ENCODE peak calls at places on chromosomes 2 and 18, in five cellular contexts. N, W, X, K and S are unnamed samples.

GRCh38 chr2:181738074-181738473 is 57.8 kb upstream of the NEUROD1 start:
- DNase-seq in N (peak; percentile 18), K (peak; percentile 10), X (no peak), W (peak; percentile 30), S (no peak)

GRCh38 chr2:241762933-241763369 is 13.7 kb upstream of the GAL3ST2 start:
- DNase-seq in X (no peak), K (no peak), W (no peak), N (no peak), S (peak; percentile 60)

GRCh38 chr2:182210669-182211068 is 216.2 kb downstream of the PDE1A start:
- DNase-seq in N (no peak), W (no peak), K (no peak), X (no peak), S (no peak)

GRCh38 chr2:10046899-10047298 is 3.5 kb downstream of the KLF11 start:
- DNase-seq in K (no peak), W (no peak), X (no peak), N (no peak), S (no peak)

GRCh38 chr18:36851202-36851590 is 22.3 kb downstream of the KIAA1328 start:
- DNase-seq in K (no peak), X (no peak), W (no peak), N (no peak), S (no peak)

GRCh38 chr18:36334798-36335197 is 37.3 kb downstream of the FHOD3 start:
- DNase-seq in N (no peak), K (no peak), X (no peak), W (no peak), S (no peak)

GRCh38 chr2:65061146-65061909 is 5.1 kb downstream of the CEP68 start:
- DNase-seq in N (no peak), W (no peak), K (no peak), X (no peak), S (no peak)

GRCh38 chr2:163157411-163157810 is 318.8 kb upstream of the KCNH7 start:
- DNase-seq in K (peak; percentile 10), W (no peak), N (no peak), X (no peak), S (no peak)

GRCh38 chr18:51988277-51988676 is 351.7 kb upstream of the DCC start:
- DNase-seq in K (no peak), W (no peak), N (peak; percentile 59), X (no peak), S (no peak)

GRCh38 chr2:10161961-10162441 is 39.5 kb downstream of the RRM2 start:
- DNase-seq in K (peak; percentile 84), N (no peak), X (no peak), W (no peak), S (peak; percentile 85)

GRCh38 chr2:38739524-38739923 is 11.6 kb downstream of the SRSF7 start:
- DNase-seq in X (no peak), K (no peak), W (no peak), N (no peak), S (no peak)

GRCh38 chr18:64131314-64131713 is 17.6 kb downstream of the LINC00305 start:
- DNase-seq in N (no peak), W (no peak), K (no peak), X (no peak), S (no peak)

GRCh38 chr2:66872926-66873714 is 438.2 kb downstream of the MEIS1 start:
- DNase-seq in W (no peak), K (no peak), N (no peak), X (no peak), S (no peak)

GRCh38 chr18:48672671-48673340 is 134.0 kb downstream of the CTIF start:
- DNase-seq in N (no peak), X (no peak), W (no peak), K (no peak), S (peak; percentile 72)

GRCh38 chr18:79581911-79582310 is 97.7 kb upstream of the CTDP1 start:
- DNase-seq in K (no peak), X (no peak), W (no peak), N (no peak), S (peak; percentile 42)

DNA sequence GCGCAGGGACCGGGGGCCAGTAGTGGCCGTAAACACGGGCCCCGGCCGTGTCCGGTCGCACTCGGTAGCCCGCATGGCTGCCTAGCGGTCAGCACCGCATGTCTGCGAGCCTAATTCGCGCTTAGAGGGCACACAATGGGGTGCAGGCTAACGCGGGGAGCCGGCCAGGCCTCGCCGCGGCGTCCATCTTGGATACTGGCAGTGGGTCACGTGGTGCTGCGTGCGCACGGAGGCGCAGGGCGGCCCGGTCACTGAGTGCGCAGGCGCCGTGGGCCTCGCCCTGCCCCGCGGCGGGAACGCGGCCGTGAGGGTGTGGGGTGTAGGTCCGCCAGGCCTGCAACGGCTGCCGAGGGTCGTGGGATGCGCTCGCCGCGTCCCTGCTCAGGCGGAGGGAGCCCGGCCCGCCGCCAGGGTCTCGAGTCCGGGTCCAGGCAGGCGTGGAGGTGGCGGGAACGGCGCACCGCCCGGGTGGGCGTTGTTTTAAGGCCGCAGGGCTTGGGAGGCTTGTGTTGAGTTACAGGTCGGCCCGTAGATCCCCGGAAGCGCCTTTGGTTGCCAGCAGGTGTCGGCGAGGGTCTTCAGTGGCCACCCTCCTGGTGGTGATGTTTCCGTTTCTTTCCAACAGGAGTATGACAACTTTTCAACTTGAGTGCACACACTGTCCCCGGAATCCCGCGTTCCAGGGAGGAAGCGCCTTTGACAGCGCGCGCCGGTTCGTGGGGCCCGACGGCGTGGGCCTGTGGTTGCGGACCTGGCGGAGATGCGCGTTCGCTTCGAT is 819 bp upstream of the HDAC4 start:
- DNase-seq in N (peak; percentile 99), K (peak; percentile 92), X (peak; percentile 93), W (peak; percentile 97), S (peak; percentile 95)
- TF ChIP-seq CTCF in N (peak; percentile 44), K (no peak), X (no peak), W (no peak), S (peak; percentile 50)

GRCh38 chr2:166128156-166128505 is 311 bp upstream of the SCN1A start:
- DNase-seq in W (no peak), X (no peak), N (no peak), K (no peak), S (no peak)
- TF ChIP-seq CTCF in W (no peak), X (no peak), N (no peak), K (no peak), S (peak; percentile 48)

GRCh38 chr18:12841070-12841469 is 43.0 kb downstream of the PTPN2 start:
- DNase-seq in N (no peak), W (peak; percentile 33), K (peak; percentile 11), X (no peak), S (no peak)
- TF ChIP-seq CTCF in N (no peak), W (no peak), K (no peak), X (no peak), S (no peak)

DNA sequence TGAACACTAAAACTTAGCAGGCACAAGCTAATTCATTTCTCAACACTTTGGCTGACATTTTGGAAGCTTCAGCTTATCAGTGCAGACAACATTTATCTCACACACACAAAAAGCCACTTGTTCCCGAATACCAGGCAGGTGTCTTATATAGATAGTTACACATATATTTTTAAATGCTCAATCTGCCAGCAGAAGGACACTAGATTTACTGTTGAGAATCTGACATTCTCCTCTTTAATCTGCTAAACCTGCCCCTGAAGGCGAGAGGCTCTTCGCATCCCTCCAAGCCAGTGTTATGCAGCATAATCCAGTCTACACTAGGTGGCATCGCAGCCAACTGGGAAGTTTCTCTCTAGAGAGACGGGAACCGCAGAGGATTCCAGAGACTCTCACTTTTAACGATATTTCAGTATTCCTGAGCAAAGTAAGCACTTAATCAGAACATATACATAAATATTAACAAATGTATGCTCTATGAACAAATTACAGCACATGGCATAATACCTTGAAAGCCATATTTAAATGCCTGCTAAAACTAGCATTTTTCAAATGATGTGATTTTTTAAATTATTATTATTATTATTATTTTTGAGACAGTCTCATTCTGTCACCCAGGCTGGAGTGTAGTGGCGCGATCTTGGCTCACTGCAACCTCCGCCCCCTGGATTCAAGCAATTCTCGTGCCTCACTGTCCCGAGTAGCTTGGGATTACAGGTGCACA is 90.2 kb upstream of the SCG2 start:
- DNase-seq in K (peak; percentile 84), X (no peak), N (peak; percentile 69), W (peak; percentile 76), S (no peak)
- TF ChIP-seq CTCF in K (peak; percentile 50), X (no peak), N (peak; percentile 65), W (peak; percentile 89), S (peak; percentile 85)

DNA sequence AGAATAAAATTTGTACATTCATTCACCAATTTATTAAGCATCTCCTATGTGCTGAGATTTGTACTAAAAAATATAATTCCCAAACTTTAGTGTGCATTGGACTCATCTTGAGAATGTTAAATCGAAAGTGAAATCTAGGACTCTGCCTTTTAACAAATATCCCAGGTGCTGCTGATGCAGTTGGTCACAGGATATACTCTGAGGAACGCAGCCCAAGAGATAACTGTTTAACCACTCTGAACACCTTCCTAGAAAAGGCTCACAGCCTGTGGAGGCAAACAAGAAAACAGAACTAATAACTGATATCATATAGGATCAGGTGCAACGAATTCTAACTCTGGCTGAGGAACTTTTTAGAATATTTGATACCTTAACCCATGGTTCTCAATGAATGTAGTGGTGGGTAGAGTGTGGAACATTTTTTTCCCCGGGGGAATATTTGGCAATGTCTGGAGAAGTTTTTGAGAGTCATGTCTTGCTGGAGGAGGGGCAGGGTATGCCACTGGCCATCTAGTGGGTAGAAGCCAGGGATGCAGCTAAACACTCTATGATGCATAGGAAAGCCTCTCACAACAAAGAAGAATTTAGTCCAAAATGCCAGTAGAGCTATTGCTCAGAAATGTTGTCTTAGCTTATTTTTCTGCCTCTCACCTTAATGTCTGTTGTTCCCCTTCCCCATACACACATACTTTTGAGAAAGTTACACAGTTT is 96.5 kb downstream of the EHBP1 start:
- DNase-seq in K (peak; percentile 46), X (no peak), N (peak; percentile 13), W (peak; percentile 61), S (no peak)
- TF ChIP-seq CTCF in K (peak; percentile 9), X (no peak), N (peak; percentile 25), W (peak; percentile 38), S (peak; percentile 42)

DNA sequence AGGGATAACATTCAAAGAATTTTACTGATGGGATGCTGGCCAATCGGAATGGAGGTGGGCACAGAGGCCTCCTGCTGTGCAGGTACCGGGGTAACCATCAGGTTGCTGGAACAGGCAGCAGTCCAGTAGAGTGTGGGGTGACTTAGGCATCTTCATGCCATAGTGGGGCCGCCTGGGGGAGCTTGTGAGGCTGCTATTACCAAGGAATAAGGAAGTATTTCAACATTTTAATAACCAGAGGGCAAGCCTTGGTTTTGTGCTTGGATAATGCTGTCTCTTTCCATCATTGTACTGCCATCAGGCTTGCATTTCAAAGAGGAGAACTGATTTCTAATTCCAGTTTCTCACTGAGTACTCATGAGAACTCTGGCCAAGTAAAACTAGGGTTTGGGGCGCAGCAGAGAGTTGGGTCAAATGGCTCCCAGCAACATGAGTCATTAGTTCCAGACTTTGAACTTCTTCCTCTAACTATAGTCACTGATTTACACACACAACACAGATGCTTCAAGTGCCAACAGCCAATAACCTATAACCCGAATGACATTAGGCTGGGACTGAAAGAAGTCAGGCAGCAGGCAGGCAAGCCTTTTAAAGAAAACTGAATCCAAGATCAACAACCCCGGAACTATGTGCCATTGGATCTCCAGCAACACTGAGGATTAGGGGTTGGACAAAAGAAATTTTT is 56.1 kb upstream of the FHL2 start:
- DNase-seq in N (peak; percentile 30), W (peak; percentile 88), K (peak; percentile 95), X (no peak), S (no peak)
- TF ChIP-seq CTCF in N (peak; percentile 34), W (peak; percentile 59), K (peak; percentile 68), X (no peak), S (peak; percentile 81)

DNA sequence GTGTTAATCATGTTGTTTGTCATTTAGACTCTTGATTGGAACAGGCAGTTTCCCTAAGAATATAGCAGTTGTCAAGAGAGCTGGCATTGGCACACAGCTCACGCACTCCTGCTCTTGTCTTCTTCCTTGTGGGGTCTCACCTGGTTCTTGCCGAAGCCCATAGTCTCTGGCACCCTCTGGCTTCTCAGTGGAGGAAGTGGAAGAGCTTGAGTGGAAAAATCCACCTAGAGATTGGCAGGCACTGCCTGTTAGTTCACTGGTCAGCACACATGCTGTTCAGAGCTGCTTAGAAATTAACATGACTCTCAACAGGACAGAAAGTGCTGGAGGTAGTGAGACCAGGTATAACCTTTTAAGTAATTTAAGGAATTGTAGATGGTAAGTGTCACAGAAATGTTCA is 28.3 kb downstream of the SCTR start:
- DNase-seq in N (no peak), X (peak; percentile 28), K (no peak), W (no peak), S (no peak)
- TF ChIP-seq CTCF in N (no peak), X (no peak), K (no peak), W (no peak), S (no peak)